ENCODE peak calls at places on chromosomes 11 and 22, in eight cellular contexts. One of them, this sample, is unnamed. For H3K27me3, the result is how much of the 10 kb centered on the place peaks cover.

GRCh38 chr22:38414009-38414395 is 41.0 kb downstream of the KCNJ4 start:
- DNase-seq in NT2/D1: no peak
- DNase-seq in RWPE2: peak
- DNase-seq in iPS DF 6.9: no peak
- DNase-seq in BJ: no peak
- DNase-seq in right lobe of liver: peak
- DNase-seq in GM23338: no peak
- DNase-seq in brain microvascular endothelial cell: no peak
- DNase-seq in this sample: no peak

GRCh38 chr22:26624788-26625187 is 3.0 kb downstream of the CRYBA4 start:
- DNase-seq in NT2/D1: no peak
- DNase-seq in RWPE2: no peak
- DNase-seq in iPS DF 6.9: no peak
- DNase-seq in BJ: no peak
- DNase-seq in right lobe of liver: no peak
- DNase-seq in GM23338: no peak
- DNase-seq in brain microvascular endothelial cell: no peak
- DNase-seq in this sample: no peak

GRCh38 chr22:49425356-49425755 is 402.3 kb downstream of the BRD1 start:
- DNase-seq in NT2/D1: no peak
- DNase-seq in RWPE2: no peak
- DNase-seq in iPS DF 6.9: no peak
- DNase-seq in BJ: no peak
- DNase-seq in right lobe of liver: no peak
- DNase-seq in GM23338: no peak
- DNase-seq in brain microvascular endothelial cell: no peak
- DNase-seq in this sample: no peak

GRCh38 chr11:124919836-124920755 is 1.0 kb downstream of the HEPN1 start:
- DNase-seq in NT2/D1: no peak
- DNase-seq in RWPE2: no peak
- DNase-seq in iPS DF 6.9: no peak
- DNase-seq in BJ: no peak
- DNase-seq in right lobe of liver: no peak
- DNase-seq in GM23338: no peak
- DNase-seq in brain microvascular endothelial cell: no peak
- DNase-seq in this sample: no peak

GRCh38 chr22:30310881-30311771 is 15.6 kb downstream of the TBC1D10A start:
- DNase-seq in NT2/D1: no peak
- DNase-seq in RWPE2: no peak
- DNase-seq in iPS DF 6.9: no peak
- DNase-seq in BJ: no peak
- DNase-seq in right lobe of liver: peak
- DNase-seq in GM23338: no peak
- DNase-seq in brain microvascular endothelial cell: no peak
- DNase-seq in this sample: no peak

GRCh38 chr22:31142285-31142684 is 2.0 kb upstream of the PLA2G3 start:
- DNase-seq in NT2/D1: no peak
- DNase-seq in RWPE2: no peak
- DNase-seq in iPS DF 6.9: no peak
- DNase-seq in BJ: no peak
- DNase-seq in right lobe of liver: no peak
- DNase-seq in GM23338: no peak
- DNase-seq in brain microvascular endothelial cell: no peak
- DNase-seq in this sample: no peak

GRCh38 chr11:130325691-130326090 is 11.0 kb upstream of the ZBTB44 start:
- DNase-seq in NT2/D1: no peak
- DNase-seq in RWPE2: no peak
- DNase-seq in iPS DF 6.9: no peak
- DNase-seq in BJ: no peak
- DNase-seq in right lobe of liver: no peak
- DNase-seq in GM23338: no peak
- DNase-seq in brain microvascular endothelial cell: no peak
- DNase-seq in this sample: no peak

GRCh38 chr11:12433571-12434061 is 56.2 kb downstream of the PARVA start:
- DNase-seq in NT2/D1: no peak
- DNase-seq in RWPE2: no peak
- DNase-seq in iPS DF 6.9: no peak
- DNase-seq in BJ: peak
- DNase-seq in right lobe of liver: no peak
- DNase-seq in GM23338: no peak
- DNase-seq in brain microvascular endothelial cell: peak
- DNase-seq in this sample: no peak

GRCh38 chr11:120652705-120653335 is 141.3 kb downstream of the GRIK4 start:
- DNase-seq in NT2/D1: no peak
- DNase-seq in RWPE2: no peak
- DNase-seq in iPS DF 6.9: no peak
- DNase-seq in BJ: no peak
- DNase-seq in right lobe of liver: no peak
- DNase-seq in GM23338: peak
- DNase-seq in brain microvascular endothelial cell: no peak
- DNase-seq in this sample: no peak

GRCh38 chr11:28146123-28146751 is 38.0 kb downstream of the METTL15 start:
- DNase-seq in NT2/D1: no peak
- DNase-seq in RWPE2: no peak
- DNase-seq in iPS DF 6.9: no peak
- DNase-seq in BJ: peak
- DNase-seq in right lobe of liver: no peak
- DNase-seq in GM23338: no peak
- DNase-seq in brain microvascular endothelial cell: peak
- DNase-seq in this sample: no peak

GRCh38 chr11:30585892-30586250 is 282 bp downstream of the MPPED2 start:
- DNase-seq in NT2/D1: no peak
- DNase-seq in RWPE2: no peak
- DNase-seq in iPS DF 6.9: no peak
- DNase-seq in BJ: no peak
- DNase-seq in right lobe of liver: peak
- DNase-seq in GM23338: peak
- DNase-seq in brain microvascular endothelial cell: no peak
- DNase-seq in this sample: peak

GRCh38 chr22:41504397-41504796 is 35.5 kb downstream of the ACO2 start:
- DNase-seq in NT2/D1: no peak
- DNase-seq in RWPE2: no peak
- DNase-seq in iPS DF 6.9: no peak
- DNase-seq in BJ: no peak
- DNase-seq in right lobe of liver: no peak
- DNase-seq in GM23338: no peak
- DNase-seq in brain microvascular endothelial cell: peak
- DNase-seq in this sample: no peak

GRCh38 chr11:118304227-118304808 is at the start of gene CD3E:
- DNase-seq in NT2/D1: no peak
- DNase-seq in RWPE2: no peak
- DNase-seq in iPS DF 6.9: no peak
- DNase-seq in BJ: no peak
- DNase-seq in right lobe of liver: no peak
- DNase-seq in GM23338: no peak
- DNase-seq in brain microvascular endothelial cell: no peak
- DNase-seq in this sample: no peak

GRCh38 chr22:25208743-25209505 is 9.3 kb downstream of the CRYBB3 start:
- DNase-seq in NT2/D1: no peak
- DNase-seq in RWPE2: no peak
- DNase-seq in iPS DF 6.9: no peak
- DNase-seq in BJ: no peak
- DNase-seq in right lobe of liver: no peak
- DNase-seq in GM23338: peak
- DNase-seq in brain microvascular endothelial cell: no peak
- DNase-seq in this sample: no peak

GRCh38 chr11:60164550-60165075 is 18.3 kb downstream of the MS4A6A start:
- DNase-seq in NT2/D1: no peak
- DNase-seq in RWPE2: no peak
- DNase-seq in iPS DF 6.9: no peak
- DNase-seq in BJ: no peak
- DNase-seq in right lobe of liver: no peak
- DNase-seq in GM23338: no peak
- DNase-seq in brain microvascular endothelial cell: no peak
- DNase-seq in this sample: no peak

GRCh38 chr11:68448604-68449011 is 11.9 kb upstream of the PPP6R3 start:
- DNase-seq in NT2/D1: no peak
- DNase-seq in RWPE2: no peak
- DNase-seq in iPS DF 6.9: no peak
- DNase-seq in BJ: no peak
- DNase-seq in right lobe of liver: peak
- DNase-seq in GM23338: no peak
- DNase-seq in brain microvascular endothelial cell: no peak
- DNase-seq in this sample: no peak

GRCh38 chr11:122634507-122634906 is 21.0 kb upstream of the UBASH3B start:
- DNase-seq in NT2/D1: no peak
- DNase-seq in RWPE2: no peak
- DNase-seq in iPS DF 6.9: no peak
- DNase-seq in BJ: no peak
- DNase-seq in right lobe of liver: no peak
- DNase-seq in GM23338: peak
- DNase-seq in brain microvascular endothelial cell: peak
- DNase-seq in this sample: no peak

GRCh38 chr11:33248416-33248957 is 8.7 kb upstream of the HIPK3 start:
- DNase-seq in NT2/D1: no peak
- DNase-seq in RWPE2: no peak
- DNase-seq in iPS DF 6.9: no peak
- DNase-seq in BJ: peak
- DNase-seq in right lobe of liver: no peak
- DNase-seq in GM23338: no peak
- DNase-seq in brain microvascular endothelial cell: no peak
- DNase-seq in this sample: no peak

GRCh38 chr22:33923660-33924246 is 3.5 kb upstream of the LARGE1 start:
- DNase-seq in NT2/D1: peak
- DNase-seq in RWPE2: no peak
- DNase-seq in iPS DF 6.9: no peak
- DNase-seq in BJ: no peak
- DNase-seq in right lobe of liver: no peak
- DNase-seq in GM23338: peak
- DNase-seq in brain microvascular endothelial cell: peak
- DNase-seq in this sample: peak
- H3K4me3 ChIP-seq in NT2/D1: no peak
- H3K4me3 ChIP-seq in RWPE2: no peak
- H3K4me3 ChIP-seq in iPS DF 6.9: no peak
- H3K4me3 ChIP-seq in BJ: no peak
- H3K4me3 ChIP-seq in right lobe of liver: no peak
- H3K4me3 ChIP-seq in GM23338: peak
- H3K4me3 ChIP-seq in brain microvascular endothelial cell: no peak
- H3K4me3 ChIP-seq in this sample: no peak

GRCh38 chr11:2422461-2423156 is 21.7 kb downstream of the TRPM5 start:
- DNase-seq in NT2/D1: no peak
- DNase-seq in RWPE2: no peak
- DNase-seq in iPS DF 6.9: no peak
- DNase-seq in BJ: no peak
- DNase-seq in right lobe of liver: no peak
- DNase-seq in GM23338: no peak
- DNase-seq in brain microvascular endothelial cell: no peak
- DNase-seq in this sample: no peak
- H3K27me3 ChIP-seq in NT2/D1: under half
- H3K27me3 ChIP-seq in RWPE2: under half
- H3K27me3 ChIP-seq in iPS DF 6.9: under half
- H3K27me3 ChIP-seq in BJ: under half
- H3K27me3 ChIP-seq in right lobe of liver: under half
- H3K27me3 ChIP-seq in GM23338: under half
- H3K27me3 ChIP-seq in brain microvascular endothelial cell: under half
- H3K27me3 ChIP-seq in this sample: half or more

GRCh38 chr11:67369801-67370284 is 3.6 kb downstream of the CLCF1 start:
- DNase-seq in NT2/D1: no peak
- DNase-seq in RWPE2: no peak
- DNase-seq in iPS DF 6.9: no peak
- DNase-seq in BJ: no peak
- DNase-seq in right lobe of liver: no peak
- DNase-seq in GM23338: no peak
- DNase-seq in brain microvascular endothelial cell: no peak
- DNase-seq in this sample: no peak

GRCh38 chr11:67371199-67371548 is 2.2 kb downstream of the CLCF1 start:
- DNase-seq in NT2/D1: no peak
- DNase-seq in RWPE2: no peak
- DNase-seq in iPS DF 6.9: no peak
- DNase-seq in BJ: no peak
- DNase-seq in right lobe of liver: no peak
- DNase-seq in GM23338: no peak
- DNase-seq in brain microvascular endothelial cell: no peak
- DNase-seq in this sample: no peak

GRCh38 chr11:67371549-67372231 is 1.7 kb downstream of the CLCF1 start:
- DNase-seq in NT2/D1: no peak
- DNase-seq in RWPE2: no peak
- DNase-seq in iPS DF 6.9: no peak
- DNase-seq in BJ: no peak
- DNase-seq in right lobe of liver: no peak
- DNase-seq in GM23338: peak
- DNase-seq in brain microvascular endothelial cell: peak
- DNase-seq in this sample: peak

GRCh38 chr11:67369275-67369674 is 4.1 kb downstream of the CLCF1 start:
- DNase-seq in NT2/D1: no peak
- DNase-seq in RWPE2: no peak
- DNase-seq in iPS DF 6.9: no peak
- DNase-seq in BJ: no peak
- DNase-seq in right lobe of liver: no peak
- DNase-seq in GM23338: no peak
- DNase-seq in brain microvascular endothelial cell: no peak
- DNase-seq in this sample: no peak

DNA sequence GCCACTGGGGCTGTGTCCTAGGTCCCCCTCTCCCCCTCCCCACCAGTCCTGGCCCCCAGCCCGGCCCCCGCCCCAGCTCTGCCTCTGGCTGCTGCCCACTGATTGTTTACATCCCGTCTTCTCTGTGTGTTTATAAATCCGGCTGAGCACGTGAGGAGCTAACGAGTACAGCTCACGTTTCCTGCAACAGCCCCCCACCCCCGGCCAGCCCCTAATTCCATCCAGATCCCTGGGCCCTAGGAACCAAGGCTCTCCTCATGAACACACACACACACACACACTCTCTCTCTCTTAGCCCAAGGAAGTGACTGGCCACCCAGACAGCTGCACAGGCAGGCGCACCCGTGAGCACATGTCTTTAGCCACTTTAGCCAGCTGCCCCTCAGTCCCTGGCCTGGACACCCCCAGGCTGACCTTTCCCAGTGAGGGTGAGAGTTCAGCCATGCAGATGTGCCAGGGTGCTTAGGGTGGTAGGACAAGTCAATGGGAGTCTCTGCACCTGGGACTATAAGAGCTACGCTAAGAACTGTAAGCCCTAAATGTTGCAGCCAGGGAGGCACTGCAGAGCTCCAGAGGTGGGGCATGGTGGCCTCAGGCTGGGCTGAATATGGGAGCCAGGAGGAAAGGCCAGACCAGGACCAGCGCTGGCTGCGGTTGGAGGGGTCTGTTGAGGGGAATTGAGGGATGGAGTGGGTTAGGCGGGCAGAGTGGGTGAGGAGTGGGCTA is 2.9 kb downstream of the CLCF1 start:
- DNase-seq in NT2/D1: no peak
- DNase-seq in RWPE2: no peak
- DNase-seq in iPS DF 6.9: no peak
- DNase-seq in BJ: no peak
- DNase-seq in right lobe of liver: no peak
- DNase-seq in GM23338: no peak
- DNase-seq in brain microvascular endothelial cell: no peak
- DNase-seq in this sample: no peak
- H3K4me3 ChIP-seq in NT2/D1: no peak
- H3K4me3 ChIP-seq in RWPE2: no peak
- H3K4me3 ChIP-seq in iPS DF 6.9: no peak
- H3K4me3 ChIP-seq in BJ: peak
- H3K4me3 ChIP-seq in right lobe of liver: no peak
- H3K4me3 ChIP-seq in GM23338: peak
- H3K4me3 ChIP-seq in brain microvascular endothelial cell: peak
- H3K4me3 ChIP-seq in this sample: no peak

DNA sequence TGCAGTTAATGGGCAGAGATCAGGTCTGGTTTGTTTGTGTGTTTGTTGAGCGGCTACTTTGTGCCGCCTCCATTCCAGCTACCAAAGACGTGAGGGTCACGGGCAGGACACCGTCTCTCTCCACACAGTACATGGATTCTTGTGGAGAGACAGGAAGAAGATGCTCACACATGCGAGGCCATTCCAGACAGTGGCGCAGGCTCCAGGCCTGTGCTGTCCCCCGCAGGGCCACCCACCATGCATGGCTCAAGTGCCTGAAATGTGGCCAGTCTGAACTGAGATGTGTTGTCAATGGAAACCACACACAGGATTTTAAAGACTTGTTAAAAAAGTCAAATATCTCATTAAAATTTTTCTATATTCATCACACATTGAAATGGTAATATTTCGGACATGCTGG is 848.3 kb downstream of the TBC1D22A start:
- DNase-seq in NT2/D1: no peak
- DNase-seq in RWPE2: no peak
- DNase-seq in iPS DF 6.9: no peak
- DNase-seq in BJ: no peak
- DNase-seq in right lobe of liver: no peak
- DNase-seq in GM23338: no peak
- DNase-seq in brain microvascular endothelial cell: no peak
- DNase-seq in this sample: no peak
- H3K27me3 ChIP-seq in NT2/D1: under half
- H3K27me3 ChIP-seq in RWPE2: under half
- H3K27me3 ChIP-seq in iPS DF 6.9: under half
- H3K27me3 ChIP-seq in BJ: under half
- H3K27me3 ChIP-seq in right lobe of liver: under half
- H3K27me3 ChIP-seq in GM23338: under half
- H3K27me3 ChIP-seq in brain microvascular endothelial cell: under half
- H3K27me3 ChIP-seq in this sample: under half

This sample was measured in WERI-Rb-1.